ENCODE peak calls at places on chromosomes 6 and 20, in eight cellular contexts. F is dorsolateral prefrontal cortex, E is psoas muscle, B is Panc1, O is sigmoid colon, H is lung, W is upper lobe of right lung, V is neural progenitor cell. J is an unnamed sample.

GRCh38 chr6:145491126-145491525 is 244.2 kb downstream of the EPM2A start:
- DNase-seq in F (no peak), E (no peak), B (no peak), O (no peak), H (no peak), W (no peak), V (no peak), J (no peak)

GRCh38 chr6:150670311-150670710 is 70.6 kb downstream of the PLEKHG1 start:
- DNase-seq in F (no peak), E (no peak), B (no peak), O (no peak), H (no peak), W (no peak), V (no peak), J (no peak)

GRCh38 chr6:148885154-148885870 is 138.5 kb downstream of the UST start:
- DNase-seq in F (no peak), E (no peak), B (no peak), O (no peak), H (no peak), W (no peak), V (no peak), J (peak)

GRCh38 chr6:24125980-24126379 is at the start of gene NRSN1:
- DNase-seq in F (peak), E (no peak), B (no peak), O (no peak), H (no peak), W (no peak), V (peak), J (no peak)

GRCh38 chr6:164303092-164304007 is 888.8 kb downstream of the QKI start:
- DNase-seq in F (no peak), E (peak), B (no peak), O (peak), H (no peak), W (no peak), V (no peak), J (no peak)

GRCh38 chr6:157980288-157981131 is 1.2 kb upstream of the SYNJ2 start:
- DNase-seq in F (no peak), E (no peak), B (no peak), O (peak), H (no peak), W (peak), V (no peak), J (no peak)

GRCh38 chr20:16606468-16606867 is 33.2 kb upstream of the KIF16B start:
- DNase-seq in F (no peak), E (no peak), B (no peak), O (no peak), H (no peak), W (no peak), V (no peak), J (no peak)

GRCh38 chr6:63352587-63353281 is 33.0 kb upstream of the LGSN start:
- DNase-seq in F (no peak), E (no peak), B (no peak), O (no peak), H (peak), W (no peak), V (peak), J (peak)

GRCh38 chr6:70764706-70765105 is 97.0 kb downstream of the SMAP1 start:
- DNase-seq in F (no peak), E (no peak), B (no peak), O (no peak), H (no peak), W (no peak), V (no peak), J (no peak)

GRCh38 chr20:53743607-53744260 is 150.1 kb upstream of the ZNF217 start:
- DNase-seq in F (no peak), E (no peak), B (no peak), O (no peak), H (no peak), W (no peak), V (no peak), J (no peak)
- H3K27ac ChIP-seq in F (no peak), E (no peak), B (peak), O (no peak), H (no peak), W (no peak), V (no peak), J (no peak)

DNA sequence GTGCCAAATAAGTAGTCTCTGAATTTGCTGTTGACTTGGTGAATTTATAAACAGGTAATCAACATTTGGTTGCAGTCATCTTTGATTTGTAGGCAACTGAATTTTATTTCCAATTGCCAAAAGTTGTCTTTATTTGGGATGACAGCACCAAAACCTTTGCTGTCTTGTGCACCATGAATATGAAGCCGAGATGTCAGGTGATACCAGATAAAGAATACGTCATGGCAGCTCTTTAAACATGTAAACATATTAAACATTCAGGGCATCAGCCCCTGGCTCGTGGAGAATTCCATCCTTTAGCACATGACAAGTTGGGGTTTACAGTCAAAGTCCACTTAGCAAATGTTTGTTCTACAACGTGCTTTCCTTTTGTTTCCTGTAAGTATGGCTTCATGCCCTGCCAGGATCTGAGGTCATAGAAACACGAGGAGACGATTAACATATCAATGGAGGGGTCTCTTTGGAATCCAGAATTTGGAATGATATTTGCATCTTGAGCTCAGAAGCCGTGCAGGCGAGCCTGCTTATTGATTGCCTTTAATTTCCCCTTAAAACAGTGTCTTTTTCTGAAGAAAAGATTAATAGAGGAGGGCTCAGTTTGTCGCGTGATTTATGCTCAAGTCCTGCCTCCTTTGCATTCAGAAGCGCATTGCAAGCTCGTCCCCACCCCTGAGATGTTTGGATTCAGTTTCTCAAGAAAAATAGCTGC is 170.2 kb upstream of the ZNF217 start:
- DNase-seq in F (no peak), E (no peak), B (peak), O (no peak), H (no peak), W (no peak), V (peak), J (no peak)
- TF ChIP-seq CTCF in F (no peak), E (no peak), B (no peak), O (no peak), H (no peak), W (no peak), V (no peak), J (no peak)

DNA sequence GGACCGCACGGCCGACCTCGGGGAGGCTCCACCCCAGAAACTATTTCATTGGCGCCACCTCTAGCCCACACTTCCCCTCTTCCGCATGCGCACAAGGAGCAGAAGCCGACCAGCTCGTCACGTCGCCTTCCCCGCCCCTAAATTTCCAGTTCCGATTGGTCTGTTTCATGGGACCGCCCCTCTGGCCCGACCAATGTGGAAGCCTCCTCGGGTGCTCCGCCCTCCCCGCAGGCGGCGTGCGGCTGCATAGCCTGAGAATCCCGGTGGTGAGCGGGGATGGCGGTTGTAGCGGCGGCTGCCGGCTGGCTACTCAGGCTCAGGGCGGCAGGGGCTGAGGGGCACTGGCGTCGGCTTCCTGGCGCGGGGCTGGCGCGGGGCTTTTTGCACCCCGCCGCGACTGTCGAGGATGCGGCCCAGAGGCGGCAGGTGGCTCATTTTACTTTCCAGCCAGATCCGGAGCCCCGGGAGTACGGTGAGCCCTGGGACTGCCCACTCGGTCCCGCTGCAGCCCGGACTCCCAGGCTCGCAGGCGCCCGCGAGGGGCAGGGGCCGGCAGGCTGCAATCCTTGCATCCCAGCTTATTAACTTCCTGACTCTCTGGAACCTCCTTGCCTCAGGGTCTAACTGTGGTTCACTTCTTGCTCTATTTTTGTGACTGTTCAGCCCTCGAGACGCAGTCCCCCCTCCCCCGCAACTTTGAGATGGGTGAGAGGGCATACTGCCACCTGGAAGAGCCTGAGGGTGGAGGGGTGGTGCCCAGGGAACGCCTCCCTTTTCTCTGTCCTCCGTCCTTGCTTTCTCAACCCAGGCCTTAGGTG is at the start of gene BCKDHB:
- DNase-seq in F (peak), E (peak), B (peak), O (peak), H (peak), W (peak), V (peak), J (peak)
- H3K4me3 ChIP-seq in F (peak), E (peak), B (peak), O (peak), H (peak), W (peak), V (peak), J (peak)

DNA sequence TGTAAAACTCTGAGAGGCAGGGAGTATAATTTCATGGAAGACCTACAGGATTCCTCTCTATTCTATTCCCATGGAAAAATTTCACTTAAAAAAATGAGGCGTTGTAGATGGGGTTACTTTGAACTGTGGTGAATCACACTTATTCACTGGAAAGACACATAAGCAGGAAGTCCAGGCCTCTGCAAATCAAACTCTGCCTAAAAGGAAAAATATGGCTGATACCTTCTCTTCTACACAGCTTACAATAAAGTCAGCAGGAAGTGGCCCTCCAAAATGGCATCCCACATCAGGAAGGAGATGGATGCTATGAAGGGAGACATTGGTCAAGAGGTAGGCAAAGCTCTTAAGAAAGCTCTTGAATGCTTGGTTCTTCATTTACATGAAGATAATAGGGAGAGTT is 115.9 kb downstream of the FYN start:
- DNase-seq in F (no peak), E (no peak), B (no peak), O (no peak), H (no peak), W (no peak), V (no peak), J (no peak)
- H3K27ac ChIP-seq in F (no peak), E (no peak), B (no peak), O (no peak), H (peak), W (peak), V (no peak), J (no peak)

J was measured in AG04450.